ENCODE peak calls at places on chromosomes 13 and 19, in four cellular contexts. One of them, this sample, is unnamed.

GRCh38 chr13:42559057-42559456 is 14.9 kb upstream of the TNFSF11 start:
- DNase-seq in stimulated activated CD8-positive, alpha-beta memory T cell treated with anti-CD3 and anti-CD28 coated beads, Interleukin-15, amount 100 ng/mL, for 4 hours: no peak
- DNase-seq in hypothalamus: no peak
- DNase-seq in activated T-helper 1 cell treated with anti-CD3 and anti-CD28 coated beads, Interleukin-12 subunit alpha, Interleukin-12 subunit beta, Interleukin-2, Interleukin-4 antibody, amounts not matched to agents 30 ng/mL and 10 ng/mL and 1 ng/mL, durations not matched to agents 14 hours and 24 hours and 36 hours: no peak
- DNase-seq in this sample: no peak

GRCh38 chr13:31982124-31982523 is 49.5 kb upstream of the FRY start:
- DNase-seq in stimulated activated CD8-positive, alpha-beta memory T cell treated with anti-CD3 and anti-CD28 coated beads, Interleukin-15, amount 100 ng/mL, for 4 hours: no peak
- DNase-seq in activated T-helper 1 cell treated with anti-CD3 and anti-CD28 coated beads, Interleukin-12 subunit alpha, Interleukin-12 subunit beta, Interleukin-2, Interleukin-4 antibody, amounts not matched to agents 30 ng/mL and 10 ng/mL and 1 ng/mL, durations not matched to agents 14 hours and 24 hours and 36 hours: no peak
- DNase-seq in hypothalamus: no peak
- DNase-seq in this sample: no peak

GRCh38 chr19:51887522-51888498 is at the start of gene ZNF577:
- DNase-seq in stimulated activated CD8-positive, alpha-beta memory T cell treated with anti-CD3 and anti-CD28 coated beads, Interleukin-15, amount 100 ng/mL, for 4 hours: peak
- DNase-seq in hypothalamus: peak
- DNase-seq in activated T-helper 1 cell treated with anti-CD3 and anti-CD28 coated beads, Interleukin-12 subunit alpha, Interleukin-12 subunit beta, Interleukin-2, Interleukin-4 antibody, amounts not matched to agents 30 ng/mL and 10 ng/mL and 1 ng/mL, durations not matched to agents 14 hours and 24 hours and 36 hours: no peak
- DNase-seq in this sample: peak

GRCh38 chr19:30471441-30471840 is 99.3 kb downstream of the ZNF536 start:
- DNase-seq in hypothalamus: no peak
- DNase-seq in stimulated activated CD8-positive, alpha-beta memory T cell treated with anti-CD3 and anti-CD28 coated beads, Interleukin-15, amount 100 ng/mL, for 4 hours: no peak
- DNase-seq in activated T-helper 1 cell treated with anti-CD3 and anti-CD28 coated beads, Interleukin-12 subunit alpha, Interleukin-12 subunit beta, Interleukin-2, Interleukin-4 antibody, amounts not matched to agents 30 ng/mL and 10 ng/mL and 1 ng/mL, durations not matched to agents 14 hours and 24 hours and 36 hours: no peak
- DNase-seq in this sample: no peak

GRCh38 chr19:49808762-49809154 is 4.3 kb downstream of the FUZ start:
- DNase-seq in hypothalamus: peak
- DNase-seq in activated T-helper 1 cell treated with anti-CD3 and anti-CD28 coated beads, Interleukin-12 subunit alpha, Interleukin-12 subunit beta, Interleukin-2, Interleukin-4 antibody, amounts not matched to agents 30 ng/mL and 10 ng/mL and 1 ng/mL, durations not matched to agents 14 hours and 24 hours and 36 hours: peak
- DNase-seq in stimulated activated CD8-positive, alpha-beta memory T cell treated with anti-CD3 and anti-CD28 coated beads, Interleukin-15, amount 100 ng/mL, for 4 hours: peak
- DNase-seq in this sample: no peak

GRCh38 chr19:8815780-8816179 is 16.3 kb downstream of the ZNF558 start:
- DNase-seq in hypothalamus: no peak
- DNase-seq in stimulated activated CD8-positive, alpha-beta memory T cell treated with anti-CD3 and anti-CD28 coated beads, Interleukin-15, amount 100 ng/mL, for 4 hours: no peak
- DNase-seq in activated T-helper 1 cell treated with anti-CD3 and anti-CD28 coated beads, Interleukin-12 subunit alpha, Interleukin-12 subunit beta, Interleukin-2, Interleukin-4 antibody, amounts not matched to agents 30 ng/mL and 10 ng/mL and 1 ng/mL, durations not matched to agents 14 hours and 24 hours and 36 hours: no peak
- DNase-seq in this sample: no peak

GRCh38 chr13:35349673-35350278 is 126.7 kb downstream of the MAB21L1 start:
- DNase-seq in activated T-helper 1 cell treated with anti-CD3 and anti-CD28 coated beads, Interleukin-12 subunit alpha, Interleukin-12 subunit beta, Interleukin-2, Interleukin-4 antibody, amounts not matched to agents 30 ng/mL and 10 ng/mL and 1 ng/mL, durations not matched to agents 14 hours and 24 hours and 36 hours: no peak
- DNase-seq in stimulated activated CD8-positive, alpha-beta memory T cell treated with anti-CD3 and anti-CD28 coated beads, Interleukin-15, amount 100 ng/mL, for 4 hours: no peak
- DNase-seq in hypothalamus: no peak
- DNase-seq in this sample: no peak

GRCh38 chr19:54470991-54471782 is 1.9 kb downstream of the CDC42EP5 start:
- DNase-seq in hypothalamus: peak
- DNase-seq in activated T-helper 1 cell treated with anti-CD3 and anti-CD28 coated beads, Interleukin-12 subunit alpha, Interleukin-12 subunit beta, Interleukin-2, Interleukin-4 antibody, amounts not matched to agents 30 ng/mL and 10 ng/mL and 1 ng/mL, durations not matched to agents 14 hours and 24 hours and 36 hours: no peak
- DNase-seq in stimulated activated CD8-positive, alpha-beta memory T cell treated with anti-CD3 and anti-CD28 coated beads, Interleukin-15, amount 100 ng/mL, for 4 hours: no peak
- DNase-seq in this sample: no peak

GRCh38 chr13:81395368-81395767 is 1054.4 kb upstream of the SPRY2 start:
- DNase-seq in hypothalamus: no peak
- DNase-seq in stimulated activated CD8-positive, alpha-beta memory T cell treated with anti-CD3 and anti-CD28 coated beads, Interleukin-15, amount 100 ng/mL, for 4 hours: no peak
- DNase-seq in activated T-helper 1 cell treated with anti-CD3 and anti-CD28 coated beads, Interleukin-12 subunit alpha, Interleukin-12 subunit beta, Interleukin-2, Interleukin-4 antibody, amounts not matched to agents 30 ng/mL and 10 ng/mL and 1 ng/mL, durations not matched to agents 14 hours and 24 hours and 36 hours: no peak
- DNase-seq in this sample: peak

GRCh38 chr13:27820524-27821482 is 28.5 kb downstream of the GSX1 start:
- DNase-seq in activated T-helper 1 cell treated with anti-CD3 and anti-CD28 coated beads, Interleukin-12 subunit alpha, Interleukin-12 subunit beta, Interleukin-2, Interleukin-4 antibody, amounts not matched to agents 30 ng/mL and 10 ng/mL and 1 ng/mL, durations not matched to agents 14 hours and 24 hours and 36 hours: no peak
- DNase-seq in stimulated activated CD8-positive, alpha-beta memory T cell treated with anti-CD3 and anti-CD28 coated beads, Interleukin-15, amount 100 ng/mL, for 4 hours: no peak
- DNase-seq in hypothalamus: no peak
- DNase-seq in this sample: no peak

GRCh38 chr13:94419304-94419943 is 60.1 kb downstream of the DCT start:
- DNase-seq in activated T-helper 1 cell treated with anti-CD3 and anti-CD28 coated beads, Interleukin-12 subunit alpha, Interleukin-12 subunit beta, Interleukin-2, Interleukin-4 antibody, amounts not matched to agents 30 ng/mL and 10 ng/mL and 1 ng/mL, durations not matched to agents 14 hours and 24 hours and 36 hours: no peak
- DNase-seq in hypothalamus: no peak
- DNase-seq in stimulated activated CD8-positive, alpha-beta memory T cell treated with anti-CD3 and anti-CD28 coated beads, Interleukin-15, amount 100 ng/mL, for 4 hours: peak
- DNase-seq in this sample: no peak

GRCh38 chr13:41835871-41836270 is 125.0 kb downstream of the VWA8 start:
- DNase-seq in stimulated activated CD8-positive, alpha-beta memory T cell treated with anti-CD3 and anti-CD28 coated beads, Interleukin-15, amount 100 ng/mL, for 4 hours: no peak
- DNase-seq in hypothalamus: no peak
- DNase-seq in activated T-helper 1 cell treated with anti-CD3 and anti-CD28 coated beads, Interleukin-12 subunit alpha, Interleukin-12 subunit beta, Interleukin-2, Interleukin-4 antibody, amounts not matched to agents 30 ng/mL and 10 ng/mL and 1 ng/mL, durations not matched to agents 14 hours and 24 hours and 36 hours: no peak
- DNase-seq in this sample: no peak

GRCh38 chr13:41061075-41061913 is at the start of gene WBP4:
- DNase-seq in stimulated activated CD8-positive, alpha-beta memory T cell treated with anti-CD3 and anti-CD28 coated beads, Interleukin-15, amount 100 ng/mL, for 4 hours: peak
- DNase-seq in activated T-helper 1 cell treated with anti-CD3 and anti-CD28 coated beads, Interleukin-12 subunit alpha, Interleukin-12 subunit beta, Interleukin-2, Interleukin-4 antibody, amounts not matched to agents 30 ng/mL and 10 ng/mL and 1 ng/mL, durations not matched to agents 14 hours and 24 hours and 36 hours: peak
- DNase-seq in hypothalamus: peak
- DNase-seq in this sample: peak

GRCh38 chr19:409515-410242 is 732 bp upstream of the C2CD4C start:
- DNase-seq in hypothalamus: no peak
- DNase-seq in activated T-helper 1 cell treated with anti-CD3 and anti-CD28 coated beads, Interleukin-12 subunit alpha, Interleukin-12 subunit beta, Interleukin-2, Interleukin-4 antibody, amounts not matched to agents 30 ng/mL and 10 ng/mL and 1 ng/mL, durations not matched to agents 14 hours and 24 hours and 36 hours: no peak
- DNase-seq in stimulated activated CD8-positive, alpha-beta memory T cell treated with anti-CD3 and anti-CD28 coated beads, Interleukin-15, amount 100 ng/mL, for 4 hours: no peak
- DNase-seq in this sample: no peak

GRCh38 chr19:2425622-2426581 is 1.5 kb downstream of the TIMM13 start:
- DNase-seq in stimulated activated CD8-positive, alpha-beta memory T cell treated with anti-CD3 and anti-CD28 coated beads, Interleukin-15, amount 100 ng/mL, for 4 hours: no peak
- DNase-seq in hypothalamus: no peak
- DNase-seq in activated T-helper 1 cell treated with anti-CD3 and anti-CD28 coated beads, Interleukin-12 subunit alpha, Interleukin-12 subunit beta, Interleukin-2, Interleukin-4 antibody, amounts not matched to agents 30 ng/mL and 10 ng/mL and 1 ng/mL, durations not matched to agents 14 hours and 24 hours and 36 hours: no peak
- DNase-seq in this sample: no peak

GRCh38 chr13:25085125-25085742 is 10.7 kb upstream of the PABPC3 start:
- DNase-seq in hypothalamus: no peak
- DNase-seq in activated T-helper 1 cell treated with anti-CD3 and anti-CD28 coated beads, Interleukin-12 subunit alpha, Interleukin-12 subunit beta, Interleukin-2, Interleukin-4 antibody, amounts not matched to agents 30 ng/mL and 10 ng/mL and 1 ng/mL, durations not matched to agents 14 hours and 24 hours and 36 hours: no peak
- DNase-seq in stimulated activated CD8-positive, alpha-beta memory T cell treated with anti-CD3 and anti-CD28 coated beads, Interleukin-15, amount 100 ng/mL, for 4 hours: no peak
- DNase-seq in this sample: peak

GRCh38 chr13:34640931-34641330 is 301.1 kb upstream of the NBEA start:
- DNase-seq in activated T-helper 1 cell treated with anti-CD3 and anti-CD28 coated beads, Interleukin-12 subunit alpha, Interleukin-12 subunit beta, Interleukin-2, Interleukin-4 antibody, amounts not matched to agents 30 ng/mL and 10 ng/mL and 1 ng/mL, durations not matched to agents 14 hours and 24 hours and 36 hours: no peak
- DNase-seq in stimulated activated CD8-positive, alpha-beta memory T cell treated with anti-CD3 and anti-CD28 coated beads, Interleukin-15, amount 100 ng/mL, for 4 hours: no peak
- DNase-seq in hypothalamus: no peak
- DNase-seq in this sample: no peak

GRCh38 chr19:30733826-30734550 is 361.8 kb downstream of the ZNF536 start:
- DNase-seq in activated T-helper 1 cell treated with anti-CD3 and anti-CD28 coated beads, Interleukin-12 subunit alpha, Interleukin-12 subunit beta, Interleukin-2, Interleukin-4 antibody, amounts not matched to agents 30 ng/mL and 10 ng/mL and 1 ng/mL, durations not matched to agents 14 hours and 24 hours and 36 hours: no peak
- DNase-seq in hypothalamus: no peak
- DNase-seq in stimulated activated CD8-positive, alpha-beta memory T cell treated with anti-CD3 and anti-CD28 coated beads, Interleukin-15, amount 100 ng/mL, for 4 hours: no peak
- DNase-seq in this sample: no peak

GRCh38 chr13:44870456-44870929 is 118.8 kb downstream of the NUFIP1 start:
- DNase-seq in activated T-helper 1 cell treated with anti-CD3 and anti-CD28 coated beads, Interleukin-12 subunit alpha, Interleukin-12 subunit beta, Interleukin-2, Interleukin-4 antibody, amounts not matched to agents 30 ng/mL and 10 ng/mL and 1 ng/mL, durations not matched to agents 14 hours and 24 hours and 36 hours: no peak
- DNase-seq in hypothalamus: no peak
- DNase-seq in stimulated activated CD8-positive, alpha-beta memory T cell treated with anti-CD3 and anti-CD28 coated beads, Interleukin-15, amount 100 ng/mL, for 4 hours: no peak
- DNase-seq in this sample: no peak

GRCh38 chr19:18143902-18144301 is 9.1 kb upstream of the PIK3R2 start:
- DNase-seq in hypothalamus: no peak
- DNase-seq in activated T-helper 1 cell treated with anti-CD3 and anti-CD28 coated beads, Interleukin-12 subunit alpha, Interleukin-12 subunit beta, Interleukin-2, Interleukin-4 antibody, amounts not matched to agents 30 ng/mL and 10 ng/mL and 1 ng/mL, durations not matched to agents 14 hours and 24 hours and 36 hours: no peak
- DNase-seq in stimulated activated CD8-positive, alpha-beta memory T cell treated with anti-CD3 and anti-CD28 coated beads, Interleukin-15, amount 100 ng/mL, for 4 hours: no peak
- DNase-seq in this sample: no peak

GRCh38 chr13:113350065-113350937 is 13.6 kb downstream of the GRTP1 start:
- DNase-seq in hypothalamus: no peak
- DNase-seq in stimulated activated CD8-positive, alpha-beta memory T cell treated with anti-CD3 and anti-CD28 coated beads, Interleukin-15, amount 100 ng/mL, for 4 hours: no peak
- DNase-seq in activated T-helper 1 cell treated with anti-CD3 and anti-CD28 coated beads, Interleukin-12 subunit alpha, Interleukin-12 subunit beta, Interleukin-2, Interleukin-4 antibody, amounts not matched to agents 30 ng/mL and 10 ng/mL and 1 ng/mL, durations not matched to agents 14 hours and 24 hours and 36 hours: no peak
- DNase-seq in this sample: no peak

GRCh38 chr19:51702103-51702753 is 9.1 kb downstream of the SPACA6 start:
- DNase-seq in stimulated activated CD8-positive, alpha-beta memory T cell treated with anti-CD3 and anti-CD28 coated beads, Interleukin-15, amount 100 ng/mL, for 4 hours: no peak
- DNase-seq in activated T-helper 1 cell treated with anti-CD3 and anti-CD28 coated beads, Interleukin-12 subunit alpha, Interleukin-12 subunit beta, Interleukin-2, Interleukin-4 antibody, amounts not matched to agents 30 ng/mL and 10 ng/mL and 1 ng/mL, durations not matched to agents 14 hours and 24 hours and 36 hours: no peak
- DNase-seq in hypothalamus: no peak
- DNase-seq in this sample: no peak

GRCh38 chr13:19927117-19927734 is 31.3 kb upstream of the ZMYM2 start:
- DNase-seq in stimulated activated CD8-positive, alpha-beta memory T cell treated with anti-CD3 and anti-CD28 coated beads, Interleukin-15, amount 100 ng/mL, for 4 hours: no peak
- DNase-seq in activated T-helper 1 cell treated with anti-CD3 and anti-CD28 coated beads, Interleukin-12 subunit alpha, Interleukin-12 subunit beta, Interleukin-2, Interleukin-4 antibody, amounts not matched to agents 30 ng/mL and 10 ng/mL and 1 ng/mL, durations not matched to agents 14 hours and 24 hours and 36 hours: no peak
- DNase-seq in hypothalamus: no peak
- DNase-seq in this sample: peak

GRCh38 chr13:106603568-106603967 is 35.6 kb upstream of the ARGLU1 start:
- DNase-seq in hypothalamus: no peak
- DNase-seq in activated T-helper 1 cell treated with anti-CD3 and anti-CD28 coated beads, Interleukin-12 subunit alpha, Interleukin-12 subunit beta, Interleukin-2, Interleukin-4 antibody, amounts not matched to agents 30 ng/mL and 10 ng/mL and 1 ng/mL, durations not matched to agents 14 hours and 24 hours and 36 hours: no peak
- DNase-seq in stimulated activated CD8-positive, alpha-beta memory T cell treated with anti-CD3 and anti-CD28 coated beads, Interleukin-15, amount 100 ng/mL, for 4 hours: no peak
- DNase-seq in this sample: no peak

GRCh38 chr13:110816500-110816899 is 98.4 kb downstream of the ANKRD10 start:
- DNase-seq in activated T-helper 1 cell treated with anti-CD3 and anti-CD28 coated beads, Interleukin-12 subunit alpha, Interleukin-12 subunit beta, Interleukin-2, Interleukin-4 antibody, amounts not matched to agents 30 ng/mL and 10 ng/mL and 1 ng/mL, durations not matched to agents 14 hours and 24 hours and 36 hours: no peak
- DNase-seq in hypothalamus: no peak
- DNase-seq in stimulated activated CD8-positive, alpha-beta memory T cell treated with anti-CD3 and anti-CD28 coated beads, Interleukin-15, amount 100 ng/mL, for 4 hours: no peak
- DNase-seq in this sample: no peak

GRCh38 chr19:37077615-37077928 is 661 bp upstream of the ZNF420 start:
- DNase-seq in hypothalamus: no peak
- DNase-seq in stimulated activated CD8-positive, alpha-beta memory T cell treated with anti-CD3 and anti-CD28 coated beads, Interleukin-15, amount 100 ng/mL, for 4 hours: no peak
- DNase-seq in activated T-helper 1 cell treated with anti-CD3 and anti-CD28 coated beads, Interleukin-12 subunit alpha, Interleukin-12 subunit beta, Interleukin-2, Interleukin-4 antibody, amounts not matched to agents 30 ng/mL and 10 ng/mL and 1 ng/mL, durations not matched to agents 14 hours and 24 hours and 36 hours: no peak
- DNase-seq in this sample: no peak

GRCh38 chr13:42102961-42103688 is 54.7 kb downstream of the DGKH start:
- DNase-seq in hypothalamus: no peak
- DNase-seq in activated T-helper 1 cell treated with anti-CD3 and anti-CD28 coated beads, Interleukin-12 subunit alpha, Interleukin-12 subunit beta, Interleukin-2, Interleukin-4 antibody, amounts not matched to agents 30 ng/mL and 10 ng/mL and 1 ng/mL, durations not matched to agents 14 hours and 24 hours and 36 hours: no peak
- DNase-seq in stimulated activated CD8-positive, alpha-beta memory T cell treated with anti-CD3 and anti-CD28 coated beads, Interleukin-15, amount 100 ng/mL, for 4 hours: no peak
- DNase-seq in this sample: no peak

GRCh38 chr13:27379694-27380596 is 44.5 kb upstream of the GTF3A start:
- DNase-seq in hypothalamus: peak
- DNase-seq in activated T-helper 1 cell treated with anti-CD3 and anti-CD28 coated beads, Interleukin-12 subunit alpha, Interleukin-12 subunit beta, Interleukin-2, Interleukin-4 antibody, amounts not matched to agents 30 ng/mL and 10 ng/mL and 1 ng/mL, durations not matched to agents 14 hours and 24 hours and 36 hours: peak
- DNase-seq in stimulated activated CD8-positive, alpha-beta memory T cell treated with anti-CD3 and anti-CD28 coated beads, Interleukin-15, amount 100 ng/mL, for 4 hours: no peak
- DNase-seq in this sample: no peak

GRCh38 chr19:21466627-21467026 is 38.8 kb upstream of the ZNF429 start:
- DNase-seq in stimulated activated CD8-positive, alpha-beta memory T cell treated with anti-CD3 and anti-CD28 coated beads, Interleukin-15, amount 100 ng/mL, for 4 hours: no peak
- DNase-seq in activated T-helper 1 cell treated with anti-CD3 and anti-CD28 coated beads, Interleukin-12 subunit alpha, Interleukin-12 subunit beta, Interleukin-2, Interleukin-4 antibody, amounts not matched to agents 30 ng/mL and 10 ng/mL and 1 ng/mL, durations not matched to agents 14 hours and 24 hours and 36 hours: no peak
- DNase-seq in hypothalamus: no peak
- DNase-seq in this sample: no peak

GRCh38 chr19:8065489-8066261 is 13.1 kb downstream of the CCL25 start:
- DNase-seq in activated T-helper 1 cell treated with anti-CD3 and anti-CD28 coated beads, Interleukin-12 subunit alpha, Interleukin-12 subunit beta, Interleukin-2, Interleukin-4 antibody, amounts not matched to agents 30 ng/mL and 10 ng/mL and 1 ng/mL, durations not matched to agents 14 hours and 24 hours and 36 hours: no peak
- DNase-seq in stimulated activated CD8-positive, alpha-beta memory T cell treated with anti-CD3 and anti-CD28 coated beads, Interleukin-15, amount 100 ng/mL, for 4 hours: no peak
- DNase-seq in hypothalamus: no peak
- DNase-seq in this sample: no peak

GRCh38 chr13:97122381-97122996 is 99.6 kb upstream of the MBNL2 start:
- DNase-seq in hypothalamus: no peak
- DNase-seq in activated T-helper 1 cell treated with anti-CD3 and anti-CD28 coated beads, Interleukin-12 subunit alpha, Interleukin-12 subunit beta, Interleukin-2, Interleukin-4 antibody, amounts not matched to agents 30 ng/mL and 10 ng/mL and 1 ng/mL, durations not matched to agents 14 hours and 24 hours and 36 hours: no peak
- DNase-seq in stimulated activated CD8-positive, alpha-beta memory T cell treated with anti-CD3 and anti-CD28 coated beads, Interleukin-15, amount 100 ng/mL, for 4 hours: no peak
- DNase-seq in this sample: no peak

This sample was measured in NCI-H524 treated with DMSO at 0.1 percent for 48 hours.